ENCODE peak calls at places on chromosome 21, in six cellular contexts. L is A549, T is IMR-90, R is hepatocyte, D is fibroblast of pulmonary artery, N is brain microvascular endothelial cell. Z is an unnamed sample.

GRCh38 chr21:32353002-32353711 is 39.7 kb downstream of the URB1 start:
- DNase-seq in L (no peak), T (no peak), R (no peak), D (no peak), N (no peak), Z (no peak)

GRCh38 chr21:46482846-46483231 is 24.1 kb downstream of the DIP2A start:
- DNase-seq in L (no peak), T (no peak), R (no peak), D (no peak), N (no peak), Z (no peak)

GRCh38 chr21:44838038-44838895 is 20.4 kb upstream of the SUMO3 start:
- DNase-seq in L (no peak), T (no peak), R (no peak), D (no peak), N (no peak), Z (no peak)

GRCh38 chr21:45027241-45028196 is 46.9 kb upstream of the ADARB1 start:
- DNase-seq in L (no peak), T (no peak), R (peak), D (no peak), N (no peak), Z (no peak)

GRCh38 chr21:42350271-42350885 is 416 bp downstream of the TFF2 start:
- DNase-seq in L (no peak), T (no peak), R (no peak), D (no peak), N (no peak), Z (no peak)

GRCh38 chr21:42156690-42157605 is 62.0 kb upstream of the ABCG1 start:
- DNase-seq in L (no peak), T (no peak), R (no peak), D (peak), N (no peak), Z (peak)

GRCh38 chr21:25457411-25457810 is 149.9 kb downstream of the MRPL39 start:
- DNase-seq in L (no peak), T (peak), R (peak), D (peak), N (peak), Z (peak)

GRCh38 chr21:42153046-42153685 is 65.8 kb upstream of the ABCG1 start:
- DNase-seq in L (no peak), T (no peak), R (no peak), D (no peak), N (no peak), Z (no peak)

GRCh38 chr21:42043961-42044360 is 27.2 kb upstream of the UMODL1 start:
- DNase-seq in L (no peak), T (no peak), R (no peak), D (no peak), N (no peak), Z (no peak)

GRCh38 chr21:38816400-38816973 is 10.8 kb downstream of the ETS2 start:
- DNase-seq in L (no peak), T (no peak), R (no peak), D (no peak), N (no peak), Z (no peak)

GRCh38 chr21:34078915-34079314 is 5.5 kb downstream of the MRPS6 start:
- DNase-seq in L (no peak), T (no peak), R (no peak), D (no peak), N (no peak), Z (no peak)

GRCh38 chr21:14482165-14482564 is 64.0 kb downstream of the SAMSN1 start:
- DNase-seq in L (no peak), T (no peak), R (no peak), D (no peak), N (no peak), Z (no peak)

GRCh38 chr21:33116669-33117267 is 46.8 kb downstream of the OLIG1 start:
- DNase-seq in L (no peak), T (no peak), R (no peak), D (no peak), N (no peak), Z (no peak)

GRCh38 chr21:44702111-44702972 is 5.4 kb downstream of the KRTAP10-12 start:
- DNase-seq in L (no peak), T (no peak), R (no peak), D (no peak), N (no peak), Z (no peak)

GRCh38 chr21:31395268-31395667 is 51.2 kb upstream of the TIAM1 start:
- DNase-seq in L (no peak), T (no peak), R (no peak), D (no peak), N (no peak), Z (no peak)

GRCh38 chr21:45309069-45309521 is 21.4 kb upstream of the POFUT2 start:
- DNase-seq in L (peak), T (peak), R (peak), D (peak), N (peak), Z (peak)

GRCh38 chr21:45882641-45883040 is 98.9 kb upstream of the COL6A1 start:
- DNase-seq in L (no peak), T (no peak), R (no peak), D (no peak), N (no peak), Z (no peak)

GRCh38 chr21:44947930-44948331 is 8.1 kb downstream of the SLX9 start:
- DNase-seq in L (no peak), T (no peak), R (no peak), D (no peak), N (no peak), Z (no peak)

GRCh38 chr21:37183749-37184148 is 83.4 kb downstream of the VPS26C start:
- DNase-seq in L (no peak), T (no peak), R (no peak), D (no peak), N (no peak), Z (no peak)

GRCh38 chr21:36105327-36105842 is 29.5 kb upstream of the CBR3 start:
- DNase-seq in L (no peak), T (no peak), R (no peak), D (no peak), N (no peak), Z (no peak)

GRCh38 chr21:36103434-36103833 is 31.4 kb upstream of the CBR3 start:
- DNase-seq in L (no peak), T (no peak), R (no peak), D (no peak), N (no peak), Z (no peak)

GRCh38 chr21:36100971-36101641 is 31.3 kb downstream of the CBR1 start:
- DNase-seq in L (no peak), T (no peak), R (no peak), D (no peak), N (no peak), Z (no peak)

GRCh38 chr21:36109868-36110267 is 25.0 kb upstream of the CBR3 start:
- DNase-seq in L (no peak), T (no peak), R (no peak), D (no peak), N (no peak), Z (no peak)

DNA sequence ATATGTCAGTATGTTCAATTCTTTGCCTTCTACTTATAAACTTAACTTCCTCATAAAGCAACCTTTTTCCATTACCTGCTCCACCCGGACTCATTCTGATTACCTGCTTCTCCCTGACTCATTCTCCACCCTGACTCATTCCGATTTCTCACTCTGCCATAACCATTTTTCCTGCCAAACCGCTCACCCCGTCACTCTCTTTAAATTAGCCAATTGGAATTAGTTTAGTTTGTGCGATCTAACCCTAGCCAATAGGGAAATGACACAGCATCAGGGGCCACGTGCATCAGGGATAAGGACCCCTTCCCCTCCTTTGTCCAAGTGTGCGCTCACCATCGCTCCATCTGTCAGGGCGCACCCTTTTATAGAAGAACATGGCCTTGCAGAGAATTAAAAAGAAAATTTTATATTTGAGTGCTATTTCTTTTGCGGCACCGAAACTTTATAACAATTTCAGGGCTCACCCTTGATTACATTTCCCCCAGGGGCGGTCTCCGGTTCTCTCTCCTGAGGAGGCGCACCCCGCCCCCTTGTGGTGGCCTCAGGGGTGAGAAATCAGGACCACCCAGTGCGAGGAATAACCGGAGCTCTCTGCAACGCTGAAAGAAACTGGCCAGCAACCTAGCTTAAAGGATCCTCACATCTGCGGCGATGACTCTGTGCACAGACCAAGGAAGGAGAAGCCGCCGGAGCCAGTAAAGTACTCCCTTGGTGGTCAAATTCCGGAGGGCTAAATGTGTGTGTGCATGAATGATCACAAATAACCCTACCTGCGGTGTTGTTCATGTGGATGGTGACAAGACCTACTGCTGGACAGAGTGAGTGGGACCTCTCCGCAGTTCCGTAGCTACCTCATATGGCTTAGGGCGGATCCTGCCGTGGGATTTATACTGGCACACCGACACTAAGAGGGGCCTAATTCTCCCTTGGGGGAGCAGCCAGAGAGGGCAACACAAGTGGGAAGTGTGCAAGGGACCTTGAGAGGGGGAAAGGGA is 30.3 kb upstream of the CBR3 start:
- DNase-seq in L (no peak), T (peak), R (peak), D (peak), N (peak), Z (peak)
- H3K4me3 ChIP-seq in L (no peak), T (no peak), R (no peak), D (no peak), N (peak), Z (peak)

DNA sequence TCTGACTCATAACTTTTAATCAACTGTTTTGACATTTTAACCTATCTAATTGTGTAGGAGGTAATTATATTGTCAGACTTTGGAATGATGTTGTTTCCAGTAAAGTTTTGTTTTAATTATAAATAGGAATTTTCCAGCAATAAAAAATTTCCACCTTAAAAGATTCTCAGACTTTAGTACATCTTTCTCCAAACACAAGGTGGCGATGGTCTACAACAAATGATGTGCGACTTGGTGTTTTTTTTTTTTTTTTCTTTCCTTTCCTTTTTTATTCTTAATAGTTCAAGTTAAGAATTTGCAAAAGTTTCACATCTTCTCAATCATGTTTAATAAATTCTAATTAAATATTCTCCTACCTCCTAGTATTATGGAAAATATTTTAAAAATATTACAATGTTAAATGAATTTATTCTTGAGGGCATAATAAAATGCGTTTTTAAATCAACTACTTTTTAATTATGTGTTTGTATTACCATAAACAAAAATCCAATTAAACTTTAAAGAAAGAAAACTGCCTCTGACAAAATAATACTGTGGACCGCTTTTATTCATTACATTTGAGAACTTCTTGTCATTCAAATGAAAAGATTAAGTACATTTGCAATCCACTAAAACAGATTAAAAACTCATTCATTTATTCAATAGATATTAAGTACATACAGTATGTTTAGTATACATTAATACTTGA is 4.4 kb upstream of the ADAMTS1 start:
- DNase-seq in L (no peak), T (peak), R (peak), D (peak), N (peak), Z (peak)
- TF ChIP-seq CTCF in L (peak), T (peak), R (peak), D (peak), N (peak), Z (peak)

GRCh38 chr21:22584308-22584707 is 1586.1 kb downstream of the NCAM2 start:
- DNase-seq in L (no peak), T (no peak), R (no peak), D (no peak), N (no peak), Z (no peak)

DNA sequence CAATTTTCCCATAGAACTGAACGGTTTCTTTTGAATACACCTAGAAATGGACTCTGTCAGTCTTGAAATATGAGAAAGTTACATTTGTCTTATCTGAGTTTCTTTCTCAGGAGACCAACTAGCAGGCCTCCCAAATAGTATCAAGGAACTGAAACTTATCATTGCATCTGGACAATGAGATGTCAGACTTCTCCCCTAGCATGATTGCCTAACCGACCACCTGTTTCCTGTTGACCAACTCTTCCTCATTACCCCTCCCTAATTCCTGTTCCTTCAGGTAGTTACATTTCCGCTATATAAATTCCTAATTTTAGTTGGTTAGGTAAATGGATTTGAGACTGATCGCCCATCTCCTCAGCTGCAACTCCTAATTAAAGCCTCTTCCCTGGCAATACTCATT is 1587.3 kb downstream of the NCAM2 start:
- DNase-seq in L (no peak), T (no peak), R (no peak), D (no peak), N (no peak), Z (no peak)
- H3K4me3 ChIP-seq in L (no peak), T (no peak), R (no peak), D (no peak), N (no peak), Z (no peak)

GRCh38 chr21:26912466-26912865 is 54.4 kb downstream of the ADAMTS5 start:
- DNase-seq in L (no peak), T (no peak), R (no peak), D (no peak), N (no peak), Z (no peak)

DNA sequence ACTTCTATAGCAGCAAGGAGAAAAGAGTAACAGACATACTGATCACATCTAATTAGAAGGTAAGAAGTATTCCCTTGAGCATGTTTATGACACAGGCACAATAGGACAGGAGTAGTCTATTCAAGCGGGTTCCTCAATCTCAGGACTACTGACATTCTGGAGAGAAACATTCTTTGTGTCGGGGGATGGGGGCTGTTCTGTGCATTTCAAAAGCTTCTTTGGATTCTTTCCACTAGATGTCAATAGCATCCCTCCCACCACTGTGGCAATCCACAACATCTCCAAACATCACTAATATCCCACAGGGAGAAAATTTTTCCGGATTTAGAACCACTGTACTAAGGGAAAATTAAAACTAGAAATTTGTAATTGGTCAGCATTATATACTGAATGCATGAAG is 56.9 kb downstream of the ADAMTS5 start:
- DNase-seq in L (no peak), T (no peak), R (peak), D (no peak), N (peak), Z (peak)
- TF ChIP-seq CTCF in L (no peak), T (no peak), R (peak), D (no peak), N (peak), Z (peak)